ENCODE peak calls at places on chromosomes 4 and X, in five cellular contexts. One of them, this sample, is unnamed.

GRCh38 chr4:182137343-182137742 is 105.9 kb upstream of the TENM3 start:
- DNase-seq in trophoblast cell: no peak
- DNase-seq in neuronal stem cell: no peak
- DNase-seq in IMR-90: no peak
- DNase-seq in H1: no peak
- DNase-seq in this sample: no peak

GRCh38 chr4:80322716-80323115 is 12.8 kb upstream of the CFAP299 start:
- DNase-seq in H1: no peak
- DNase-seq in trophoblast cell: no peak
- DNase-seq in IMR-90: peak; percentile 68
- DNase-seq in neuronal stem cell: no peak
- DNase-seq in this sample: peak; percentile 57

GRCh38 chr4:127686656-127687055 is 43.5 kb upstream of the SLC25A31 start:
- DNase-seq in H1: no peak
- DNase-seq in trophoblast cell: peak; percentile 79
- DNase-seq in neuronal stem cell: no peak
- DNase-seq in IMR-90: peak; percentile 33
- DNase-seq in this sample: no peak

GRCh38 chr4:38949416-38950051 is 81.9 kb downstream of the FAM114A1 start:
- DNase-seq in IMR-90: peak; percentile 70
- DNase-seq in neuronal stem cell: no peak
- DNase-seq in trophoblast cell: no peak
- DNase-seq in H1: no peak
- DNase-seq in this sample: peak; percentile 58

GRCh38 chr4:28167411-28167810 is 1306.8 kb downstream of the STIM2 start:
- DNase-seq in neuronal stem cell: no peak
- DNase-seq in IMR-90: no peak
- DNase-seq in H1: no peak
- DNase-seq in trophoblast cell: peak; percentile 75
- DNase-seq in this sample: no peak

GRCh38 chr4:23890369-23891063 is 669 bp upstream of the PPARGC1A start:
- DNase-seq in H1: no peak
- DNase-seq in IMR-90: no peak
- DNase-seq in neuronal stem cell: no peak
- DNase-seq in trophoblast cell: peak; percentile 47
- DNase-seq in this sample: peak; percentile 45

GRCh38 chr4:57037982-57038604 is 59.4 kb downstream of the POLR2B start:
- DNase-seq in trophoblast cell: peak; percentile 74
- DNase-seq in H1: peak; percentile 23
- DNase-seq in neuronal stem cell: peak; percentile 44
- DNase-seq in IMR-90: peak; percentile 55
- DNase-seq in this sample: peak; percentile 54

GRCh38 chr4:108393870-108394269 is 225.1 kb upstream of the LEF1 start:
- DNase-seq in neuronal stem cell: peak; percentile 51
- DNase-seq in IMR-90: no peak
- DNase-seq in trophoblast cell: no peak
- DNase-seq in H1: no peak
- DNase-seq in this sample: no peak

GRCh38 chr4:113141901-113142346 is 92.5 kb downstream of the ANK2 start:
- DNase-seq in neuronal stem cell: no peak
- DNase-seq in H1: no peak
- DNase-seq in IMR-90: peak; percentile 43
- DNase-seq in trophoblast cell: peak; percentile 4
- DNase-seq in this sample: peak; percentile 71

GRCh38 chrX:24245201-24245600 is 68.7 kb downstream of the SUPT20HL2 start:
- DNase-seq in neuronal stem cell: peak; percentile 20
- DNase-seq in trophoblast cell: peak; percentile 90
- DNase-seq in H1: no peak
- DNase-seq in IMR-90: peak; percentile 70
- DNase-seq in this sample: peak; percentile 69

GRCh38 chrX:124504106-124504983 is 158.0 kb downstream of the SH2D1A start:
- DNase-seq in IMR-90: no peak
- DNase-seq in trophoblast cell: no peak
- DNase-seq in H1: no peak
- DNase-seq in neuronal stem cell: no peak
- DNase-seq in this sample: no peak

GRCh38 chr4:24211821-24212220 is 322.0 kb upstream of the PPARGC1A start:
- DNase-seq in trophoblast cell: no peak
- DNase-seq in IMR-90: peak; percentile 85
- DNase-seq in neuronal stem cell: no peak
- DNase-seq in H1: no peak
- DNase-seq in this sample: no peak

GRCh38 chr4:140251566-140251965 is 97.6 kb upstream of the MAML3 start:
- DNase-seq in trophoblast cell: peak; percentile 96
- DNase-seq in H1: no peak
- DNase-seq in IMR-90: no peak
- DNase-seq in neuronal stem cell: no peak
- DNase-seq in this sample: no peak

GRCh38 chr4:3065551-3065950 is 8.8 kb downstream of the HTT-AS start:
- DNase-seq in H1: no peak
- DNase-seq in trophoblast cell: no peak
- DNase-seq in neuronal stem cell: no peak
- DNase-seq in IMR-90: peak; percentile 66
- DNase-seq in this sample: no peak

GRCh38 chr4:159269143-159269542 is 166.3 kb downstream of the RAPGEF2 start:
- DNase-seq in H1: no peak
- DNase-seq in IMR-90: no peak
- DNase-seq in neuronal stem cell: no peak
- DNase-seq in trophoblast cell: no peak
- DNase-seq in this sample: no peak
- H3K4me3 ChIP-seq in H1: no peak overlapping the region
- H3K4me3 ChIP-seq in IMR-90: no peak overlapping the region
- H3K4me3 ChIP-seq in neuronal stem cell: no peak overlapping the region
- H3K4me3 ChIP-seq in trophoblast cell: no peak overlapping the region
- H3K4me3 ChIP-seq in this sample: no peak overlapping the region

DNA sequence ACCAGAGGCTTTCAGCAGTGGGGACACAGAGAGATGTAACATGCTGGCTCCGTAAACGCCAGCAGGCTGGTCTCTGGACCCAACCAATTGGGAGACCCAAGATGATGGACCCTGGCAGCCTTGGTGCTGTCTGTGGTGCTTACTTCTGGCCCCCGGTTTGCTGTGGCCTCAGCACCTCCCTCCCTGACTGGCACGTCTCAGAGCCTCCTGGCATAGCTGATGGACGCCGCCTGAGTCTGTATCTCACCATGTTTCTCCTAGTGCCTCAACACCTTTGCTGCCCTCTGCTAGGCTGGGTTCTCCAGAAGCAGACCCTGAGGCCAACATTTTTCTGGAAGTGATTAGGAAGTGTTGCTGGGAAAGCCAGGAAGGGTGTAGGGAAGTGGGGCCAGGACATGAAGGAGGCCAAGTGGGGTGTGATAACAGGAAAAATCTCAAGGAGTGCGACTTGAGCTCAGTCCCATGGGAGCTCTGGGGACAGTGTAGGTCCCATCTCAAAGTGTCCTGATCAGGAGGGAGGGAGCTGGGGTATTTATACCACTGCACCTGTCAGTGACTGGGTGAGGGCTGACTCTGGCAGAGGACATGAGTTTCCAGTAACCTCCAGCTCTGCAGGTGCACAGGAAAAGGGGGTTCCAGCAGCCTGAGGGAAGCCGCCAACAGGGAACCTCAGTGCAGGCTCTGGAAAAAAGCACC is 31.8 kb downstream of the PPP2R2C start:
- DNase-seq in IMR-90: no peak
- DNase-seq in neuronal stem cell: no peak
- DNase-seq in H1: no peak
- DNase-seq in trophoblast cell: no peak
- DNase-seq in this sample: no peak
- H4K8ac ChIP-seq in IMR-90: no peak overlapping the region
- H4K8ac ChIP-seq in neuronal stem cell: no peak overlapping the region
- H4K8ac ChIP-seq in H1: no peak overlapping the region
- H4K8ac ChIP-seq in trophoblast cell: no peak overlapping the region
- H4K8ac ChIP-seq in this sample: no peak overlapping the region

GRCh38 chr4:27009539-27009938 is 148.9 kb downstream of the STIM2 start:
- DNase-seq in H1: no peak
- DNase-seq in neuronal stem cell: no peak
- DNase-seq in IMR-90: peak; percentile 84
- DNase-seq in trophoblast cell: no peak
- DNase-seq in this sample: peak; percentile 28

GRCh38 chr4:27011401-27011800 is 150.8 kb downstream of the STIM2 start:
- DNase-seq in neuronal stem cell: no peak
- DNase-seq in trophoblast cell: peak; percentile 92
- DNase-seq in IMR-90: no peak
- DNase-seq in H1: no peak
- DNase-seq in this sample: no peak

GRCh38 chr4:27008693-27009092 is 148.1 kb downstream of the STIM2 start:
- DNase-seq in IMR-90: no peak
- DNase-seq in trophoblast cell: no peak
- DNase-seq in H1: no peak
- DNase-seq in neuronal stem cell: no peak
- DNase-seq in this sample: no peak

GRCh38 chr4:27013012-27013411 is 152.4 kb downstream of the STIM2 start:
- DNase-seq in neuronal stem cell: no peak
- DNase-seq in trophoblast cell: no peak
- DNase-seq in H1: no peak
- DNase-seq in IMR-90: no peak
- DNase-seq in this sample: no peak

DNA sequence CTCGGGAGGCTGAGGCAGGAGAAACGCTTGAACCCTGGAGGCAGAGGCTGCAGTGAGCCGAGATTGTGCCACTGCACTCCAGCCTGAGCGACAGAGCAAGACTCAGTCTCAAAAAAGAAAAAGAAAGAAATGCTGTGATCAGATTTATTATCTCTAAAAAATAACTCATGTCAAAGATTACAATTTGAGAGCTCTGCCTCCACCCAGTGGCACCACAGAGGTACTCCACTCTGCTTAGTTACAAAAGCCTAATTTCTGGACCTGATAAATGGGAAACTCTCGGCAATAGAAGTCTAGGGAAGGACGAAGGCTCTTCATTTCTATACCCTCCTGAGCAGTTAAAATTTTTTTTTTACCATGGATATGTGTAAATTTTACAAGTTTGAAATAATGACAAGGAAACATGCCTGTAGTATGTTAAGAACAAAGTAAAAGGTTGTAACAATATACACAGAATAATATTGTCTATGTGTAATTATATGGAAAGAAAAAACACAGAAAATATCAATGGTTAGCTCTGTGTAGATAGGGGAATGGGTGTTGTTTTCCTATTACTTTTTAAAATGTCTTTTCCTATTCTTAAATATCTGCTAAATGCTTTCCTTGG is 149.8 kb downstream of the STIM2 start:
- DNase-seq in H1: no peak
- DNase-seq in neuronal stem cell: peak; percentile 15
- DNase-seq in IMR-90: peak; percentile 75
- DNase-seq in trophoblast cell: peak; percentile 82
- DNase-seq in this sample: peak; percentile 64
- H3K4me3 ChIP-seq in H1: no peak overlapping the region
- H3K4me3 ChIP-seq in neuronal stem cell: no peak overlapping the region
- H3K4me3 ChIP-seq in IMR-90: no peak overlapping the region
- H3K4me3 ChIP-seq in trophoblast cell: no peak overlapping the region
- H3K4me3 ChIP-seq in this sample: no peak overlapping the region

GRCh38 chr4:1516881-1517480 is 110.7 kb upstream of the NKX1-1 start:
- DNase-seq in trophoblast cell: no peak
- DNase-seq in H1: no peak
- DNase-seq in IMR-90: no peak
- DNase-seq in neuronal stem cell: no peak
- DNase-seq in this sample: no peak
- H4K8ac ChIP-seq in trophoblast cell: no peak overlapping the region
- H4K8ac ChIP-seq in H1: no peak overlapping the region
- H4K8ac ChIP-seq in IMR-90: no peak overlapping the region
- H4K8ac ChIP-seq in neuronal stem cell: no peak overlapping the region
- H4K8ac ChIP-seq in this sample: no peak overlapping the region

GRCh38 chr4:105461221-105462041 is 12.4 kb downstream of the PPA2 start:
- DNase-seq in H1: no peak
- DNase-seq in trophoblast cell: peak; percentile 62
- DNase-seq in IMR-90: no peak
- DNase-seq in neuronal stem cell: no peak
- DNase-seq in this sample: peak; percentile 7
- H3K4me3 ChIP-seq in H1: no peak overlapping the region
- H3K4me3 ChIP-seq in trophoblast cell: no peak overlapping the region
- H3K4me3 ChIP-seq in IMR-90: no peak overlapping the region
- H3K4me3 ChIP-seq in neuronal stem cell: no peak overlapping the region
- H3K4me3 ChIP-seq in this sample: no peak overlapping the region

DNA sequence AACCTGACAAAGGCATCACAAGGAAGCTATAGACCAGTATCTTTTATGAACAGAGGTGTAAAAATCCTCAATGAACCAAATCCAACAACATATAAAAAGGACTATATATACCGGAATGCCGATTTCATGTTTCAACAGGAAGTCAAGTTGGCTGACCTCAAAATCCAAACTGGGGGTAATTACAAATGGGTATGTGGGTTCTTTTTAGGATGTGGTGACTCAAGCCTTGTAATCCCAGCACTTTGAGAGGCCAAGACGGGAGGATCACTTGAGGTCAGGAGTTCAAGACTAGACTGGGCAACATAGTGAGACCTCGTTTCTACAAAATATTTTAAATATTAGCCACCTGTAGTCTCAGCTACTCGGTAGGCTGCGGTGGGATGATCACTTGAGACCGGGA is 10.4 kb downstream of the PRSS48 start:
- DNase-seq in neuronal stem cell: no peak
- DNase-seq in trophoblast cell: no peak
- DNase-seq in IMR-90: no peak
- DNase-seq in H1: no peak
- DNase-seq in this sample: no peak
- H4K8ac ChIP-seq in neuronal stem cell: no peak overlapping the region
- H4K8ac ChIP-seq in trophoblast cell: no peak overlapping the region
- H4K8ac ChIP-seq in IMR-90: no peak overlapping the region
- H4K8ac ChIP-seq in H1: no peak overlapping the region
- H4K8ac ChIP-seq in this sample: no peak overlapping the region

GRCh38 chr4:152992491-152992890 is 56.4 kb downstream of the FHDC1 start:
- DNase-seq in IMR-90: no peak
- DNase-seq in neuronal stem cell: no peak
- DNase-seq in H1: no peak
- DNase-seq in trophoblast cell: no peak
- DNase-seq in this sample: no peak
- H3K4me3 ChIP-seq in IMR-90: no peak overlapping the region
- H3K4me3 ChIP-seq in neuronal stem cell: no peak overlapping the region
- H3K4me3 ChIP-seq in H1: no peak overlapping the region
- H3K4me3 ChIP-seq in trophoblast cell: no peak overlapping the region
- H3K4me3 ChIP-seq in this sample: no peak overlapping the region

This sample was measured in mesenchymal stem cell.